ENCODE peak calls at places on chromosomes 4 and X, in eight cellular contexts. X is lower lobe of right lung; R is SJSA1; D is Peyer's patch; Q is OCI-LY7; N is naive thymus-derived CD4-positive, alpha-beta T cell; L is heart left ventricle; H is substantia nigra. A is an unnamed sample.

GRCh38 chr4:56611501-56611900 is 69.6 kb downstream of the HOPX start:
- DNase-seq in N (no peak), X (no peak), H (no peak), Q (no peak), L (no peak), R (no peak), D (no peak), A (no peak)

GRCh38 chrX:134679644-134680043 is 21.4 kb upstream of the PLAC1 start:
- DNase-seq in H (no peak), N (no peak), X (no peak), L (no peak), D (no peak), Q (no peak), R (no peak), A (no peak)

GRCh38 chr4:17812125-17812524 is 1.3 kb downstream of the NCAPG start:
- DNase-seq in R (no peak), L (no peak), H (no peak), Q (peak; percentile 23), N (no peak), D (no peak), X (no peak), A (no peak)

GRCh38 chrX:72569786-72570185 is 2.9 kb downstream of the HDAC8 start:
- DNase-seq in R (peak; percentile 9), H (no peak), N (no peak), D (no peak), X (no peak), L (no peak), Q (no peak), A (no peak)

GRCh38 chrX:72247206-72247944 is 8.5 kb upstream of the ERCC6L start:
- DNase-seq in H (no peak), D (peak; percentile 59), Q (no peak), X (peak; percentile 43), L (no peak), R (no peak), N (no peak), A (no peak)

GRCh38 chr4:74884282-74884681 is 48.6 kb upstream of the PARM1 start:
- DNase-seq in X (no peak), Q (no peak), D (no peak), R (no peak), L (no peak), N (no peak), H (no peak), A (no peak)

GRCh38 chrX:153414838-153415552 is 3.7 kb downstream of the ZFP92 start:
- DNase-seq in D (no peak), Q (no peak), X (peak; percentile 47), L (no peak), R (no peak), H (no peak), N (no peak), A (no peak)

GRCh38 chr4:71608674-71609062 is 175.2 kb downstream of the GC start:
- DNase-seq in N (no peak), R (no peak), H (no peak), X (no peak), Q (no peak), D (no peak), L (no peak), A (no peak)

GRCh38 chr4:36351082-36351666 is 69.8 kb downstream of the DTHD1 start:
- DNase-seq in H (no peak), N (peak; percentile 76), R (peak; percentile 3), X (peak; percentile 69), Q (peak; percentile 58), L (peak; percentile 72), D (peak; percentile 59), A (no peak)

GRCh38 chrX:15405846-15406245 is 21.6 kb upstream of the VEGFD start:
- DNase-seq in Q (no peak), L (no peak), N (no peak), H (no peak), X (no peak), D (no peak), R (no peak), A (no peak)

GRCh38 chr4:129783596-129783995 is 687.6 kb downstream of the C4orf33 start:
- DNase-seq in L (no peak), N (no peak), H (no peak), Q (no peak), R (no peak), X (no peak), D (no peak), A (no peak)

GRCh38 chr4:55468724-55469123 is 73.0 kb downstream of the TMEM165 start:
- DNase-seq in N (no peak), Q (no peak), L (no peak), X (no peak), R (peak; percentile 32), D (no peak), H (no peak), A (peak; percentile 16)

GRCh38 chr4:123478859-123479345 is 82.3 kb downstream of the SPRY1 start:
- DNase-seq in Q (peak; percentile 78), D (no peak), L (no peak), R (peak; percentile 48), N (no peak), H (no peak), X (peak; percentile 70), A (no peak)
- H3K27ac ChIP-seq in Q (peak overlapping the region; percentile 43), D (peak overlapping the region; percentile 16), L (no peak overlapping the region), R (peak overlapping the region; percentile 20), N (no peak overlapping the region), H (no peak overlapping the region), X (peak overlapping the region; percentile 75), A (no peak overlapping the region)

DNA sequence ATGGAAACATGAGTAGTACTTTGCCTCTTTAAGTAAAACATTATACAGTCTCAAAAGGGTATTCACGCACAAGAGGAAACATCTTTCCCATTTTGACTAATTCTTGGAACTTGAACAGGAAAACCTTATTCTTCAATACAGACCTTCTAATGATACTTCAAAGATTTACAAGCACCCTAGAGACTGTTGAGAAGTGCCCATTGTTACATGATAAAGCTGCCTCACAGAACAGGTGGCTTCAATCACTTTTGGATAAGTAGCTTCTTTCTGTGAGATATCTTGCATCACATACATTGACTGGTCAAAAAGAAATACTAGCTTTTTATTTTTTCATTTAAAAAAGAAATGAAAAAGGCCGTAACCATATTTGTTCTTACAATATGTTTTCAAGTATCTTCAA is 219.4 kb downstream of the EPHA5 start:
- DNase-seq in D (no peak), X (no peak), R (no peak), N (no peak), Q (no peak), L (no peak), H (no peak), A (no peak)
- H3K27ac ChIP-seq in D (no peak overlapping the region), X (no peak overlapping the region), R (no peak overlapping the region), N (no peak overlapping the region), Q (no peak overlapping the region), L (no peak overlapping the region), H (no peak overlapping the region), A (no peak overlapping the region)

GRCh38 chrX:7116081-7116480 is 31.4 kb upstream of the STS start:
- DNase-seq in R (no peak), H (no peak), D (no peak), L (no peak), X (no peak), N (no peak), Q (no peak), A (no peak)
- H3K27ac ChIP-seq in R (no peak overlapping the region), H (no peak overlapping the region), D (no peak overlapping the region), L (no peak overlapping the region), X (no peak overlapping the region), N (no peak overlapping the region), Q (peak overlapping the region; percentile 85), A (no peak overlapping the region)

DNA sequence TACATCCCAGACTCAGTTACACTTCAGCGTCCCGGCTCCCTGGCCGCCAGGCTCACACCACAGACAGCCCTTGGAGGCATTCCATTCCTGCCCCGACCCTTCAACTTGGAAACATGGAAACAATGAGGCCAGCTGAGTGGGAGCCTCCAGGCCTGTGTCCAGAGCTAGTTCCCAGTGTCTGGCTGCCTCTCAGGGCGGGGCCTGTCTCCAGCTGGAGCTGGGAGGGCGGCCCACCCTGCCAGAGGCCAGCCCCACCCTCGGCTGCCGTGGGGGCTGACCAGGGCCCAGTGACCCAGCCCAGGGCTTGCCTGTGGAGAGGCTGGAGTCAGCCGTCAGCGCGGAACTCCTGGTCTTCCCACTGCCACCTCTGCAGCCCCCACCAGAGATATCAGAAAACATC is 37.4 kb upstream of the SPON2 start:
- DNase-seq in Q (no peak), H (peak; percentile 30), R (peak; percentile 25), L (peak; percentile 92), X (peak; percentile 62), D (peak; percentile 59), N (no peak), A (peak; percentile 55)
- H3K27ac ChIP-seq in Q (no peak overlapping the region), H (no peak overlapping the region), R (no peak overlapping the region), L (peak overlapping the region; percentile 80), X (peak overlapping the region; percentile 78), D (peak overlapping the region; percentile 81), N (no peak overlapping the region), A (peak overlapping the region; percentile 80)

GRCh38 chr4:81457921-81458520 is 13.7 kb downstream of the RASGEF1B start:
- DNase-seq in N (no peak), X (no peak), L (no peak), R (no peak), Q (no peak), D (no peak), H (no peak), A (no peak)
- H3K27ac ChIP-seq in N (no peak overlapping the region), X (no peak overlapping the region), L (no peak overlapping the region), R (no peak overlapping the region), Q (no peak overlapping the region), D (no peak overlapping the region), H (peak overlapping the region; percentile 44), A (no peak overlapping the region)

GRCh38 chr4:88655226-88655625 is 42.4 kb downstream of the NAP1L5 start:
- DNase-seq in Q (no peak), H (no peak), X (no peak), R (no peak), D (no peak), L (no peak), N (no peak), A (no peak)

GRCh38 chr4:88661724-88662123 is 35.9 kb downstream of the NAP1L5 start:
- DNase-seq in N (no peak), D (no peak), X (no peak), H (no peak), R (peak; percentile 36), L (no peak), Q (no peak), A (peak; percentile 33)

GRCh38 chr4:88660446-88661294 is 37.0 kb downstream of the NAP1L5 start:
- DNase-seq in X (no peak), Q (no peak), H (no peak), N (no peak), R (peak; percentile 46), D (no peak), L (no peak), A (no peak)

GRCh38 chr4:88659061-88659889 is 38.4 kb downstream of the NAP1L5 start:
- DNase-seq in L (no peak), R (peak; percentile 13), H (no peak), N (peak; percentile 53), D (no peak), X (no peak), Q (peak; percentile 24), A (peak; percentile 26)

GRCh38 chr4:88659890-88660208 is 37.8 kb downstream of the NAP1L5 start:
- DNase-seq in R (no peak), L (no peak), D (no peak), Q (no peak), X (no peak), N (no peak), H (no peak), A (no peak)
- H3K27ac ChIP-seq in R (no peak overlapping the region), L (no peak overlapping the region), D (no peak overlapping the region), Q (no peak overlapping the region), X (no peak overlapping the region), N (no peak overlapping the region), H (no peak overlapping the region), A (no peak overlapping the region)